ENCODE peak calls at places on chromosome 13, in six cellular contexts. A is HepG2, F is H1, Z is GM12878, W is SK-N-SH, E is K562. N is an unnamed sample.

GRCh38 chr13:21579754-21580316 is 24.1 kb downstream of the MICU2 start:
- DNase-seq in W (no peak), F (no peak), Z (peak), A (no peak), E (no peak), N (no peak)

GRCh38 chr13:113342820-113343691 is 20.9 kb downstream of the GRTP1 start:
- DNase-seq in Z (no peak), E (no peak), A (no peak), F (no peak), W (no peak), N (no peak)

GRCh38 chr13:89115307-89115706 is 1444.1 kb downstream of the SLITRK5 start:
- DNase-seq in Z (no peak), F (no peak), W (no peak), E (no peak), A (no peak), N (no peak)

GRCh38 chr13:93409001-93409400 is 182.4 kb downstream of the GPC6 start:
- DNase-seq in Z (no peak), F (no peak), E (no peak), W (no peak), A (no peak), N (no peak)

GRCh38 chr13:72290962-72291681 is 424.1 kb upstream of the DACH1 start:
- DNase-seq in W (no peak), F (no peak), E (no peak), A (no peak), Z (no peak), N (no peak)

GRCh38 chr13:49630580-49630979 is 2.3 kb downstream of the ARL11 start:
- DNase-seq in A (no peak), E (no peak), F (no peak), W (no peak), Z (no peak), N (no peak)

GRCh38 chr13:66803759-66804456 is 426.2 kb downstream of the PCDH9 start:
- DNase-seq in E (no peak), F (no peak), W (no peak), Z (no peak), A (no peak), N (no peak)

GRCh38 chr13:110944121-110944967 is 29.5 kb upstream of the ANKRD10 start:
- DNase-seq in E (peak), A (peak), F (no peak), W (peak), Z (no peak), N (peak)

GRCh38 chr13:33543089-33543459 is 257.5 kb upstream of the STARD13 start:
- DNase-seq in W (no peak), E (no peak), A (no peak), Z (no peak), F (no peak), N (no peak)

GRCh38 chr13:46850214-46850613 is 46.6 kb downstream of the HTR2A start:
- DNase-seq in E (no peak), Z (no peak), A (no peak), W (no peak), F (no peak), N (no peak)

GRCh38 chr13:113178070-113178895 is 19.8 kb downstream of the PROZ start:
- DNase-seq in A (no peak), W (peak), E (no peak), F (no peak), Z (no peak), N (no peak)

DNA sequence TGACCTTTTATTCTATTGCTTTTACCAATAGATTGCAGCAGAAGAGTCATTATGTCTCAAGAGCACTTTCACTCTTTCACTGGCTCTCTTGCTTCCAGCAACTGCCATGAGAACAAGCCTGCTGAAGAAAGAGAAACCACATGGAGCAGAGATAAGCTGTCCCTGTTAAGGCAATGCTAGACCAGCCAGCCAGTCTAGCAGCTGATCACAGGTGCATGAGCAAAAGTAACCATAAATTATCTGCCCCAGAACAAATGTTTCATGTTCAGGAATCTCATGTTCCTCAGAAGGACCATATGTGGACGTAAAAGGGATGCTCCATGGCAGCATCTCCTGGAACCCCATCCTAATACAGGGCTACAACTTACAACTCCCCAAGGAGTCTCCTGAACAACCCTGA is 20.4 kb upstream of the DCLK1 start:
- DNase-seq in W (no peak), E (no peak), A (no peak), F (no peak), Z (no peak), N (no peak)
- H3K4me3 ChIP-seq in W (no peak), E (no peak), A (no peak), F (no peak), Z (no peak), N (no peak)

GRCh38 chr13:30816733-30817132 is 81.4 kb downstream of the ALOX5AP start:
- DNase-seq in Z (no peak), A (no peak), W (no peak), E (no peak), F (no peak), N (peak)

GRCh38 chr13:30819136-30819875 is 84.0 kb downstream of the ALOX5AP start:
- DNase-seq in W (no peak), Z (no peak), A (peak), F (no peak), E (no peak), N (no peak)

GRCh38 chr13:30821421-30821820 is 84.7 kb upstream of the MEDAG start:
- DNase-seq in F (no peak), Z (no peak), E (no peak), W (no peak), A (no peak), N (no peak)

GRCh38 chr13:30818323-30818960 is 83.1 kb downstream of the ALOX5AP start:
- DNase-seq in Z (no peak), A (no peak), E (no peak), W (no peak), F (no peak), N (no peak)
- TF ChIP-seq GABPA in Z (no peak), A (no peak), E (no peak), W (no peak), F (no peak), N (no peak)

GRCh38 chr13:44573071-44573470 is 3.1 kb downstream of the TSC22D1 start:
- DNase-seq in A (no peak), F (no peak), W (no peak), Z (no peak), E (no peak), N (no peak)
- H3K4me3 ChIP-seq in A (no peak), F (peak), W (peak), Z (no peak), E (no peak), N (no peak)

DNA sequence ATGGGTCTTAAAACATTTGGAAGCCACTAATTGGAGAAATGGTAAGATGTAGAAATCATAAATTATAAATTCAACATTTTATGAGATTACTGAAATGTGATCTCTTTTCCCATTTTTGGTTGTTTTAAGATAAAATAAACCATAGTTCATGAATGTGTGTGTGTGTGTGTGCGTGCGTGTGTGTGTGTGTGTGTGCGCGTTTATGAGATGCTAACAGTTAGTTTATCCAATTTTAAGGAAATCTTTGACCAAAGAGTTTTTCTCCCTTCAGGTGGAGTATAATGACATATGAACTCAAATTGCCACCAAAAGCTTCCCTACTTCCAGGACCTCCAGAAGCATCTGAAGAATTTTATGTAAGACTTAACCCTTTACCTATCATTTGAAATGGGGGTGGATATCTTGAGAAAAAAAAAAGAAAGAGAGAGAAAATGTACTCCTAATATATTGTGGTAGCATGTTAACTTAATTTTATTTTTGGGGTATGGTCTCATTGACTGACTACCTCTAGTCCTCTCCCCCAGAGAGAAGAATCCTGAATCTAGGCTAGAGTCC is 98.1 kb upstream of the AKAP11 start:
- DNase-seq in W (no peak), F (no peak), Z (no peak), E (peak), A (no peak), N (no peak)
- TF ChIP-seq GABPA in W (no peak), F (no peak), Z (no peak), E (no peak), A (no peak), N (no peak)

DNA sequence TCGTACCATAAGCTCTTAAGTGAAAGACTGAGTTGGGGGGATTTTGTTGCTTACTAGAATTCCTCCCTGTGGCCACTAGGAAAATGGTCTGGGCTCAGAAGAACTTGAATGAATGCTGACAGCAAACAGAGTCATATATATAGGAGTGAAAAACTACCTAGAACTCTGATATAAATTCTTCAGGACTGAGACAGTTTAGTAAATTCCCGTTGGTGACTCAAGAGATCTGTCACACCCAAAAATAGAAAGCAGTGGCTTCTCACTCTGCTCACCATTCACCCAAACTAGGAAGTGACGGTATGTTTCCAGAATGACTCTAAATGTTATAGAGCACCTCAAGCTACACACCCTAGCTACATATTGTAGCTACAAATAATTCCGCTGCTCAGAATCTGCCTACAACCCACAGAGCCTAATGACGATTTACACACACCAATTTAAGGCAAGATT is 116.2 kb downstream of the TBC1D4 start:
- DNase-seq in W (no peak), F (no peak), Z (peak), A (no peak), E (peak), N (no peak)
- H3K4me3 ChIP-seq in W (no peak), F (no peak), Z (peak), A (no peak), E (no peak), N (no peak)

DNA sequence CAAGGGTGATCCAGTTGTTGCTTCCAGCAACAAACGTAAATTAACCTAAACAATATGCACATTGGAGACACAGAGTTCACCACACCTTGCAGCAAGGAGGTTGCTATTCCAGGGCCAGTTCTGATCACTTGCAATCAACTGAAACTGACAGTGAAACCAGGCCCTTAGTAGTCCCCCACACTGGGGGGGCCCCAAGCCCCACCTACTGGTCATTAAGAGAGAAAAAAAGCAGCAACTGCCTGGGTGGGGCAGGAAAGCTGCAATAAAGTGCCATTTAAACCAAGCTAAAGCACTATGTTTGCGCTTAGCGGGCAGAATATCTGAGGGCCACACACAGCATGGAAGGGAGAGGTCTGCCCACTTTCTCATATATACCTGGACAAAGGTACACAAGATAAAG is 51.5 kb downstream of the ATP7B start:
- DNase-seq in F (no peak), E (peak), Z (no peak), A (no peak), W (no peak), N (no peak)
- TF ChIP-seq GABPA in F (no peak), E (no peak), Z (no peak), A (no peak), W (no peak), N (no peak)

GRCh38 chr13:60162096-60162495 is 1.6 kb downstream of the DIAPH3 start:
- DNase-seq in F (no peak), E (no peak), W (no peak), A (no peak), Z (no peak), N (no peak)
- H3K4me3 ChIP-seq in F (no peak), E (peak), W (no peak), A (no peak), Z (peak), N (no peak)

DNA sequence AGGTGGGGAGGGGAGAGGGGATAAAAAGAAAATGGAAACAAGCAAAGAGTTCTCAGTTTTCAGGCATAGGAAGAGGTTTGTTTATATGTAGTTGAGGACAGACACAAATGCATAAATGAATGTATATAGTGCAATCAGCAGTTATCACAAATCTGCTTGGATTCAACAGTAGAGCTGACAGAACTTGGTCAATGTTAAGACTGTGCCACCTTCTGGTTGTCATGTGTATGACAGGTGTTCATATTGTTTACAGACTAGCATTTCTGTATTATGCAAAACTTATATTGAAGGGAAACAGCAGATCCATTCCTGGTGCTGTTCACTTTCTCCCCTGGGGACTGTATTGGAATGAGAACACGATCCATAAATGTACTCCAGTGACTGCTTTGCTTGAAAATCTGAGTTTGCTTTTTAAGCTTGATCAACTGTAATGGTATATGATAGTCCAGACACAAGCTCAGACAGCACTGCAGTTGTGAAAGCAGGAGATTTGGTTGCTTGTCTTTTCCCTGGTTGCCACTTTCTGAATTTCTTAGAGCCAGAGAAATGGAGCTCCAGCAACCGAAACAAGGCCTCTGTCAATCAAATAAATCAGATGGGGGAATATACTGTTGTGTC is 319.5 kb upstream of the OBI1 start:
- DNase-seq in Z (peak), F (no peak), A (peak), W (peak), E (peak), N (peak)
- TF ChIP-seq GABPA in Z (no peak), F (no peak), A (no peak), W (no peak), E (no peak), N (no peak)